ENCODE peak calls at places on chromosome 15, in four cellular contexts. One of them, this sample, is unnamed.

GRCh38 chr15:81184188-81184587 is 12.5 kb upstream of the IL16 start:
- DNase-seq in brain microvascular endothelial cell: no peak
- DNase-seq in T follicular helper cell: no peak
- DNase-seq in activated CD4-positive, alpha-beta T cell treated with anti-CD3 and anti-CD28 coated beads, Interleukin-2, amount 10 ng/mL, durations not matched to agents 24 days and 14 days: no peak
- DNase-seq in this sample: no peak

GRCh38 chr15:100879461-100880138 is at the start of gene ALDH1A3:
- DNase-seq in brain microvascular endothelial cell: no peak
- DNase-seq in T follicular helper cell: no peak
- DNase-seq in activated CD4-positive, alpha-beta T cell treated with anti-CD3 and anti-CD28 coated beads, Interleukin-2, amount 10 ng/mL, durations not matched to agents 24 days and 14 days: peak; percentile 68
- DNase-seq in this sample: no peak

GRCh38 chr15:41283653-41284424 is 48.6 kb downstream of the OIP5 start:
- DNase-seq in brain microvascular endothelial cell: peak; percentile 98
- DNase-seq in T follicular helper cell: peak; percentile 97
- DNase-seq in activated CD4-positive, alpha-beta T cell treated with anti-CD3 and anti-CD28 coated beads, Interleukin-2, amount 10 ng/mL, durations not matched to agents 24 days and 14 days: peak; percentile 99
- DNase-seq in this sample: peak; percentile 99

GRCh38 chr15:51223771-51224229 is 114.6 kb downstream of the CYP19A1 start:
- DNase-seq in brain microvascular endothelial cell: peak; percentile 70
- DNase-seq in T follicular helper cell: no peak
- DNase-seq in activated CD4-positive, alpha-beta T cell treated with anti-CD3 and anti-CD28 coated beads, Interleukin-2, amount 10 ng/mL, durations not matched to agents 24 days and 14 days: no peak
- DNase-seq in this sample: no peak

GRCh38 chr15:82979726-82980125 is 6.3 kb upstream of the RAMAC start:
- DNase-seq in brain microvascular endothelial cell: no peak
- DNase-seq in T follicular helper cell: no peak
- DNase-seq in activated CD4-positive, alpha-beta T cell treated with anti-CD3 and anti-CD28 coated beads, Interleukin-2, amount 10 ng/mL, durations not matched to agents 24 days and 14 days: no peak
- DNase-seq in this sample: no peak

GRCh38 chr15:26983822-26984221 is 12.8 kb downstream of the GABRG3 start:
- DNase-seq in brain microvascular endothelial cell: no peak
- DNase-seq in T follicular helper cell: no peak
- DNase-seq in activated CD4-positive, alpha-beta T cell treated with anti-CD3 and anti-CD28 coated beads, Interleukin-2, amount 10 ng/mL, durations not matched to agents 24 days and 14 days: no peak
- DNase-seq in this sample: no peak

GRCh38 chr15:60899322-60899966 is 329.7 kb downstream of the RORA start:
- DNase-seq in brain microvascular endothelial cell: no peak
- DNase-seq in T follicular helper cell: no peak
- DNase-seq in activated CD4-positive, alpha-beta T cell treated with anti-CD3 and anti-CD28 coated beads, Interleukin-2, amount 10 ng/mL, durations not matched to agents 24 days and 14 days: peak; percentile 80
- DNase-seq in this sample: no peak

GRCh38 chr15:25169318-25169717 is 214.5 kb downstream of the SNRPN start:
- DNase-seq in brain microvascular endothelial cell: no peak
- DNase-seq in T follicular helper cell: no peak
- DNase-seq in activated CD4-positive, alpha-beta T cell treated with anti-CD3 and anti-CD28 coated beads, Interleukin-2, amount 10 ng/mL, durations not matched to agents 24 days and 14 days: no peak
- DNase-seq in this sample: peak; percentile 27

GRCh38 chr15:93300796-93301195 is 211.8 kb upstream of the RGMA start:
- DNase-seq in brain microvascular endothelial cell: no peak
- DNase-seq in T follicular helper cell: no peak
- DNase-seq in activated CD4-positive, alpha-beta T cell treated with anti-CD3 and anti-CD28 coated beads, Interleukin-2, amount 10 ng/mL, durations not matched to agents 24 days and 14 days: no peak
- DNase-seq in this sample: no peak

GRCh38 chr15:79195239-79195638 is 87.3 kb upstream of the ANKRD34C start:
- DNase-seq in brain microvascular endothelial cell: no peak
- DNase-seq in T follicular helper cell: no peak
- DNase-seq in activated CD4-positive, alpha-beta T cell treated with anti-CD3 and anti-CD28 coated beads, Interleukin-2, amount 10 ng/mL, durations not matched to agents 24 days and 14 days: no peak
- DNase-seq in this sample: no peak

GRCh38 chr15:30859091-30859874 is 44.4 kb upstream of the FAN1 start:
- DNase-seq in brain microvascular endothelial cell: peak; percentile 65
- DNase-seq in T follicular helper cell: no peak
- DNase-seq in activated CD4-positive, alpha-beta T cell treated with anti-CD3 and anti-CD28 coated beads, Interleukin-2, amount 10 ng/mL, durations not matched to agents 24 days and 14 days: peak; percentile 69
- DNase-seq in this sample: no peak